ENCODE peak calls at places on chromosomes 6 and 20, in six cellular contexts. H, Y, B, T, J and P are unnamed samples.
A peak's percentile ranks its signal among the peaks of the same experiment; 100 is the strongest.

GRCh38 chr20:58023346-58023745 is 205.1 kb downstream of the ANKRD60 start:
- DNase-seq in Y (no peak), B (no peak), J (no peak), H (no peak), T (no peak), P (no peak)

GRCh38 chr6:42820509-42821340 is 38.9 kb downstream of the BICRAL start:
- DNase-seq in Y (peak; percentile 68), T (no peak), H (no peak), B (no peak), J (peak; percentile 20), P (no peak)

GRCh38 chr6:150420926-150421325 is 52.1 kb downstream of the IYD start:
- DNase-seq in J (no peak), Y (no peak), T (no peak), B (no peak), H (no peak), P (no peak)

GRCh38 chr6:18585032-18585573 is 198.0 kb downstream of the RNF144B start:
- DNase-seq in H (no peak), B (peak; percentile 12), Y (no peak), T (peak; percentile 30), J (no peak), P (no peak)

GRCh38 chr20:51127713-51128112 is 104.8 kb upstream of the KCNG1 start:
- DNase-seq in J (no peak), H (no peak), Y (no peak), B (no peak), T (no peak), P (no peak)

GRCh38 chr6:34723203-34723602 is 26.6 kb upstream of the ILRUN start:
- DNase-seq in H (no peak), T (no peak), Y (no peak), J (no peak), B (peak; percentile 62), P (no peak)

GRCh38 chr20:23270427-23270911 is 80.1 kb upstream of the NXT1 start:
- DNase-seq in J (no peak), B (peak; percentile 33), H (no peak), Y (no peak), T (no peak), P (no peak)

GRCh38 chr6:105993341-105993740 is 92.8 kb upstream of the PRDM1 start:
- DNase-seq in T (no peak), Y (no peak), J (no peak), H (no peak), B (no peak), P (no peak)

GRCh38 chr20:39342463-39342862 is 380.3 kb downstream of the DHX35 start:
- DNase-seq in B (no peak), J (no peak), T (no peak), Y (no peak), H (no peak), P (no peak)

GRCh38 chr6:125807293-125807692 is 16.5 kb downstream of the NCOA7 start:
- DNase-seq in H (no peak), B (no peak), Y (no peak), T (no peak), J (no peak), P (no peak)

GRCh38 chr6:158607411-158608170 is 37.0 kb downstream of the DYNLT1 start:
- DNase-seq in Y (no peak), T (no peak), J (no peak), H (no peak), B (no peak), P (peak; percentile 43)

GRCh38 chr20:50543326-50543725 is 33.1 kb downstream of the PTPN1 start:
- DNase-seq in B (no peak), H (no peak), T (no peak), J (no peak), Y (no peak), P (no peak)

GRCh38 chr6:33620158-33620583 is 951 bp upstream of the ITPR3 start:
- DNase-seq in Y (no peak), T (no peak), J (peak; percentile 33), H (peak; percentile 74), B (no peak), P (no peak)

GRCh38 chr6:26087284-26088115 is at the start of gene HFE:
- DNase-seq in H (peak; percentile 51), J (peak; percentile 39), Y (peak; percentile 81), B (peak; percentile 48), T (peak; percentile 46), P (no peak)

GRCh38 chr6:119076173-119076965 is 2.1 kb downstream of the FAM184A start:
- DNase-seq in H (no peak), B (no peak), Y (no peak), J (no peak), T (no peak), P (no peak)

GRCh38 chr6:40436685-40437604 is 150.2 kb downstream of the LRFN2 start:
- DNase-seq in J (no peak), H (no peak), Y (no peak), B (no peak), T (peak; percentile 14), P (no peak)

GRCh38 chr20:25336561-25337422 is 53.8 kb downstream of the ABHD12 start:
- DNase-seq in H (no peak), T (no peak), Y (no peak), B (peak; percentile 71), J (no peak), P (no peak)

GRCh38 chr20:25340380-25340779 is 50.3 kb downstream of the ABHD12 start:
- DNase-seq in Y (no peak), J (no peak), T (no peak), H (no peak), B (no peak), P (no peak)

GRCh38 chr20:25341716-25342680 is 48.6 kb downstream of the ABHD12 start:
- DNase-seq in J (no peak), H (no peak), T (no peak), B (no peak), Y (no peak), P (no peak)

GRCh38 chr20:25338112-25339023 is 52.3 kb downstream of the ABHD12 start:
- DNase-seq in J (no peak), Y (no peak), B (peak; percentile 35), H (peak; percentile 42), T (no peak), P (no peak)

GRCh38 chr20:25339608-25340007 is 51.0 kb downstream of the ABHD12 start:
- DNase-seq in H (peak; percentile 62), J (no peak), Y (no peak), B (no peak), T (no peak), P (no peak)
- TF ChIP-seq POLR2A in H (no peak), J (no peak), Y (no peak), B (no peak), T (no peak), P (no peak)

GRCh38 chr6:156779206-156780116 is 2.3 kb downstream of the ARID1B start:
- DNase-seq in B (peak; percentile 40), H (peak; percentile 58), J (peak; percentile 19), T (no peak), Y (peak; percentile 74), P (no peak)
- TF ChIP-seq POLR2A in B (no peak), H (no peak), J (peak; percentile 25), T (no peak), Y (no peak), P (peak; percentile 3)

GRCh38 chr6:36545767-36546663 is 1.3 kb downstream of the STK38 start:
- DNase-seq in J (no peak), Y (no peak), T (no peak), B (no peak), H (no peak), P (no peak)

GRCh38 chr6:36548401-36548743 is 1.1 kb upstream of the STK38 start:
- DNase-seq in H (no peak), T (no peak), Y (no peak), J (no peak), B (no peak), P (no peak)

GRCh38 chr6:36546664-36546957 is 668 bp downstream of the STK38 start:
- DNase-seq in Y (no peak), B (no peak), T (no peak), H (no peak), J (no peak), P (no peak)

GRCh38 chr6:36547646-36548400 is 544 bp upstream of the STK38 start:
- DNase-seq in B (no peak), Y (no peak), H (no peak), J (no peak), T (no peak), P (no peak)

DNA sequence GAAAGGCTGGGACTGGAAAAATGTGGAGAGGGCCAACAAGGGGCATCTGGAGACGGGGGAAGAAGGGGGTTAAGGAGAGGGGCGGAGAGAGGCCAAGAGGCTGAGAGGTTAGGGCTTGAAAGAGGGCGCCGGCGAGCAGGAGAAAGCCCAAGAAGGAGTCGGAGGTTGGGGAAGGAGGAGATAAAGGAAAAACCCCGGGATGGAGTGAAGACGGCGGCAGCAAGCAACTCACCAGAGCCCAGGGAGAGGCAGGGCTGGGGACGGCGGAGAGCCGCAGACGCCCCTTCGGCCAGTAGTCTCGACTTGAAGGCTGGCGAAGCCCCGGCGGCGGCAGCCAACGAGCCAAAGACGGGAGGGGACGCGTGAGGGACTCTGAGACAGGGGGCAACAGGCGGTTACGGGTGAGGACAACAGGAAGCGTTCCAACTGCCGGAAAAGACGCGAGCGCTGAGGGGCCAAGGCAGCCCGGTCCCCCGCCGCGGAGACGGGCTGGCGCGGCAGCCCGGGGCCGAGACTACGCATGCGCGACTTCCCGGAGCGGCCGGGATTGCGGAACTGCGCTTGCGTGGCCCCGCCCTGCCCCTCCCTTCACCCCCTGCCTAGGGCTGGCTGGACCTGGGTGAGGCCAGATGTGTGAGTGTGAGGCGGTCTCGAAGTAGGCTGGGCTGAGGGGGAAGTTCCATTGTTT is at the start of gene STK38:
- DNase-seq in T (peak; percentile 93), Y (peak; percentile 96), J (peak; percentile 83), B (peak; percentile 85), H (peak; percentile 93), P (peak; percentile 97)
- TF ChIP-seq POLR2A in T (peak; percentile 96), Y (peak; percentile 97), J (peak; percentile 100), B (peak; percentile 95), H (no peak), P (peak; percentile 98)

GRCh38 chr6:88166493-88166900 is 350 bp upstream of the CNR1 start:
- DNase-seq in T (no peak), J (no peak), Y (no peak), B (no peak), H (no peak), P (no peak)

GRCh38 chr6:88166901-88167624 is 916 bp upstream of the CNR1 start:
- DNase-seq in J (no peak), T (no peak), Y (peak; percentile 67), H (no peak), B (no peak), P (no peak)

GRCh38 chr6:88167625-88167937 is 1.4 kb upstream of the CNR1 start:
- DNase-seq in J (no peak), Y (no peak), B (no peak), T (no peak), H (no peak), P (no peak)

GRCh38 chr6:88165087-88165876 is 865 bp downstream of the CNR1 start:
- DNase-seq in H (no peak), J (no peak), T (no peak), Y (no peak), B (no peak), P (no peak)

DNA sequence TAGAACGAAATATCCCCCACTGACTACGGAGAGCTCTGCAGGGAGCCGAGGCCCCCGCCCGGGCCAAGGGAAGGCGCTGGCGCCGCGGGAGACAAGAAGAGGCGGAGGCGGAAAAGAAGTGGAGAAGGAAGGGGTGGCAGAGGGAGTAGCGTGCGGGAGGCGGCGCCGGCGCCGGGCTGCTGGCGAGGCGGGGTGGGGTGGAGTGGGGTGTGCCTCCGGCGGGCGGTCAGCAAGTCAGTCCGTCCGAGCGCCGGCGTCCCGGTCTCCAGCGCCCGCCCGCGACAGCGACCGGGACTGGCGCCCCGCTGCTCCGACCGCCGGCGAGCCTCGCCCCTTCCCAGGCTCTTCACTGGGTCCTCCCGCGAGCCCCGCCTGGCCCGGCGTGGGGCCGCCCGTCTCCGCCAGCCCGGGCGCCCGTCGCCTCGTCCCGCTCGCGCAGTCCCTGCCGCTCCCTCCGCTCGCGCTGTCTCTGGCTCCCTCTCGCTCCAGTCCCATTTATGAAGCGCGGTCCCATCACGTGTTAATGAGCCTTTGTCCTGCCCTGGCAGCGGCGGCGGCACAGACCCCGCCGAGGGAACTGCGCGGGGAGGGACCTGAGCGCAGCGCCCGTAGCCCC is at the start of gene CNR1:
- DNase-seq in Y (peak; percentile 89), J (peak; percentile 27), B (peak; percentile 13), H (peak; percentile 52), T (no peak), P (no peak)
- TF ChIP-seq POLR2A in Y (no peak), J (no peak), B (no peak), H (no peak), T (no peak), P (no peak)